ENCODE peak calls at places on chromosomes 13 and 19, in seven cellular contexts. C, K, R, S, V, M and Q are unnamed samples.

GRCh38 chr13:30078059-30078458 is 227.6 kb upstream of the UBL3 start:
- DNase-seq in C (no peak), K (no peak), R (no peak), S (no peak), V (no peak), M (no peak), Q (no peak)

GRCh38 chr13:89294115-89294867 is 1623.1 kb downstream of the SLITRK5 start:
- DNase-seq in C (no peak), K (no peak), R (no peak), S (no peak), V (no peak), M (no peak), Q (no peak)

GRCh38 chr19:33273881-33274662 is 28.3 kb downstream of the CEBPA start:
- DNase-seq in C (peak; percentile 79), K (no peak), R (no peak), S (no peak), V (peak; percentile 89), M (no peak), Q (peak; percentile 7)

GRCh38 chr13:44685641-44686040 is 109.5 kb upstream of the TSC22D1 start:
- DNase-seq in C (peak; percentile 57), K (no peak), R (no peak), S (no peak), V (peak; percentile 20), M (no peak), Q (no peak)

GRCh38 chr13:41384749-41385503 is 72.4 kb upstream of the RGCC start:
- DNase-seq in C (peak; percentile 18), K (no peak), R (no peak), S (no peak), V (peak; percentile 30), M (no peak), Q (no peak)

GRCh38 chr19:55493650-55494171 is 5.5 kb downstream of the SSC5D start:
- DNase-seq in C (no peak), K (no peak), R (no peak), S (no peak), V (no peak), M (no peak), Q (no peak)

GRCh38 chr13:112615391-112615790 is 27.4 kb upstream of the TUBGCP3 start:
- DNase-seq in C (no peak), K (no peak), R (no peak), S (no peak), V (no peak), M (no peak), Q (no peak)

GRCh38 chr19:20860339-20860738 is 62.7 kb upstream of the ZNF85 start:
- DNase-seq in C (no peak), K (no peak), R (no peak), S (no peak), V (no peak), M (no peak), Q (no peak)

GRCh38 chr13:106033634-106034033 is 501.8 kb downstream of the EFNB2 start:
- DNase-seq in C (peak; percentile 54), K (no peak), R (no peak), S (no peak), V (peak; percentile 87), M (no peak), Q (no peak)

GRCh38 chr19:3692141-3693029 is 7.9 kb downstream of the PIP5K1C start:
- DNase-seq in C (no peak), K (peak; percentile 19), R (peak; percentile 46), S (no peak), V (no peak), M (no peak), Q (no peak)

GRCh38 chr13:26468203-26468602 is 89.3 kb upstream of the WASF3 start:
- DNase-seq in C (no peak), K (no peak), R (no peak), S (no peak), V (no peak), M (no peak), Q (no peak)

GRCh38 chr13:76822691-76823267 is 63.4 kb downstream of the KCTD12 start:
- DNase-seq in C (peak; percentile 43), K (no peak), R (no peak), S (no peak), V (peak; percentile 50), M (peak; percentile 6), Q (peak; percentile 13)

GRCh38 chr13:114055766-114056165 is 76.7 kb downstream of the RASA3 start:
- DNase-seq in C (no peak), K (no peak), R (no peak), S (no peak), V (no peak), M (no peak), Q (no peak)

GRCh38 chr13:109224033-109224432 is 562.4 kb downstream of the IRS2 start:
- DNase-seq in C (no peak), K (no peak), R (no peak), S (no peak), V (no peak), M (no peak), Q (no peak)

GRCh38 chr13:45865414-45865813 is 13.9 kb upstream of the SIAH3 start:
- DNase-seq in C (no peak), K (no peak), R (no peak), S (no peak), V (no peak), M (no peak), Q (no peak)

GRCh38 chr13:46698910-46699460 is 98.0 kb downstream of the ESD start:
- DNase-seq in C (no peak), K (no peak), R (no peak), S (no peak), V (peak; percentile 70), M (no peak), Q (no peak)

GRCh38 chr13:98521876-98522275 is 55.0 kb downstream of the STK24 start:
- DNase-seq in C (no peak), K (no peak), R (no peak), S (no peak), V (no peak), M (no peak), Q (no peak)

GRCh38 chr19:15373644-15374043 is 5.9 kb downstream of the AKAP8 start:
- DNase-seq in C (no peak), K (no peak), R (no peak), S (no peak), V (no peak), M (no peak), Q (no peak)

GRCh38 chr13:50616101-50616500 is 227.4 kb downstream of the DLEU7 start:
- DNase-seq in C (peak; percentile 17), K (no peak), R (no peak), S (no peak), V (peak; percentile 80), M (no peak), Q (no peak)